ENCODE peak calls at places on chromosomes 4 and X, in four cellular contexts. O, B, I and A are unnamed samples.
A peak's percentile ranks its signal among the peaks of the same experiment; 100 is the strongest.

GRCh38 chr4:79578613-79579012 is 170.6 kb upstream of the GK2 start:
- DNase-seq in O (no peak), B (no peak), I (no peak), A (no peak)

GRCh38 chr4:73223258-73223651 is 35.3 kb downstream of the ANKRD17 start:
- DNase-seq in O (no peak), B (no peak), I (no peak), A (no peak)

GRCh38 chr4:151673913-151674520 is 86.8 kb downstream of the GATB start:
- DNase-seq in O (no peak), B (no peak), I (no peak), A (no peak)

GRCh38 chr4:98609946-98610345 is 48.5 kb downstream of the TSPAN5 start:
- DNase-seq in O (peak; percentile 45), B (no peak), I (no peak), A (peak; percentile 50)

GRCh38 chr4:77827343-77827742 is 8.2 kb upstream of the CNOT6L start:
- DNase-seq in O (no peak), B (no peak), I (no peak), A (no peak)

GRCh38 chr4:139658185-139658584 is 7.4 kb upstream of the MGST2 start:
- DNase-seq in O (no peak), B (no peak), I (peak; percentile 58), A (no peak)

GRCh38 chrX:69424910-69425309 is 79.2 kb upstream of the NALF2 start:
- DNase-seq in O (no peak), B (no peak), I (no peak), A (no peak)

GRCh38 chr4:63700569-63700968 is 708.7 kb downstream of the TECRL start:
- DNase-seq in O (no peak), B (no peak), I (peak; percentile 32), A (no peak)

GRCh38 chrX:152259150-152259549 is 120.8 kb upstream of the MAGEA10 start:
- DNase-seq in O (no peak), B (no peak), I (no peak), A (no peak)

GRCh38 chr4:125826801-125827200 is 512.0 kb downstream of the FAT4 start:
- DNase-seq in O (peak; percentile 19), B (no peak), I (no peak), A (no peak)

GRCh38 chr4:186676531-186677158 is 47.0 kb downstream of the FAT1 start:
- DNase-seq in O (peak; percentile 98), B (no peak), I (no peak), A (peak; percentile 75)

GRCh38 chr4:147057631-147057980 is 111.9 kb upstream of the TTC29 start:
- DNase-seq in O (peak; percentile 41), B (no peak), I (no peak), A (no peak)

GRCh38 chr4:138235419-138235952 is 6.7 kb downstream of the SLC7A11 start:
- DNase-seq in O (peak; percentile 97), B (no peak), I (no peak), A (peak; percentile 82)

GRCh38 chr4:112007361-112007760 is 137.9 kb upstream of the FAM241A start:
- DNase-seq in O (no peak), B (no peak), I (no peak), A (no peak)

GRCh38 chrX:96436105-96436504 is 248.5 kb upstream of the DIAPH2 start:
- DNase-seq in O (peak; percentile 69), B (no peak), I (no peak), A (no peak)

GRCh38 chrX:117538441-117539418 is 577.9 kb downstream of the KLHL13 start:
- DNase-seq in O (no peak), B (no peak), I (no peak), A (peak; percentile 3)

GRCh38 chr4:170875868-170876267 is 786.1 kb upstream of the AADAT start:
- DNase-seq in O (no peak), B (no peak), I (no peak), A (peak; percentile 29)

GRCh38 chrX:97284531-97284930 is 400.8 kb downstream of the RPA4 start:
- DNase-seq in O (no peak), B (no peak), I (no peak), A (no peak)

GRCh38 chr4:119690871-119691270 is 62.3 kb upstream of the PDE5A start:
- DNase-seq in O (no peak), B (no peak), I (no peak), A (peak; percentile 54)

GRCh38 chrX:39966186-39966585 is 131.6 kb downstream of the BCOR start:
- DNase-seq in O (peak; percentile 3), B (no peak), I (no peak), A (no peak)

GRCh38 chrX:39258331-39258730 is 457.1 kb downstream of the MID1IP1 start:
- DNase-seq in O (no peak), B (no peak), I (peak; percentile 29), A (peak; percentile 65)

GRCh38 chr4:30536231-30536630 is 183.9 kb upstream of the PCDH7 start:
- DNase-seq in O (peak; percentile 0), B (no peak), I (no peak), A (no peak)

GRCh38 chrX:107979534-107979933 is 2.6 kb downstream of the TEX13B start:
- DNase-seq in O (no peak), B (no peak), I (no peak), A (no peak)

GRCh38 chr4:125389713-125390112 is 75.0 kb downstream of the FAT4 start:
- DNase-seq in O (peak; percentile 96), B (no peak), I (no peak), A (peak; percentile 3)

GRCh38 chr4:142719854-142720541 is 126.1 kb downstream of the INPP4B start:
- DNase-seq in O (peak; percentile 21), B (no peak), I (no peak), A (peak; percentile 5)

GRCh38 chr4:134327274-134328122 is 125.9 kb upstream of the PABPC4L start:
- DNase-seq in O (no peak), B (no peak), I (no peak), A (no peak)

GRCh38 chrX:129540068-129540653 is at the start of gene OCRL:
- DNase-seq in O (peak; percentile 59), B (peak; percentile 72), I (peak; percentile 76), A (peak; percentile 75)

GRCh38 chr4:76341063-76341462 is 34.5 kb downstream of the STBD1 start:
- DNase-seq in O (peak; percentile 77), B (no peak), I (no peak), A (no peak)

GRCh38 chr4:70607454-70607853 is 15.4 kb downstream of the AMBN start:
- DNase-seq in O (no peak), B (no peak), I (no peak), A (no peak)

GRCh38 chrX:134191276-134191675 is 45.7 kb upstream of the CCDC160 start:
- DNase-seq in O (no peak), B (no peak), I (no peak), A (no peak)

GRCh38 chrX:85052207-85052606 is 48.5 kb downstream of the APOOL start:
- DNase-seq in O (peak; percentile 11), B (no peak), I (no peak), A (no peak)

GRCh38 chrX:129900054-129900453 is 5.9 kb upstream of the UTP14A start:
- DNase-seq in O (no peak), B (no peak), I (no peak), A (no peak)

GRCh38 chr4:174983128-174983750 is 65.1 kb downstream of the ADAM29 start:
- DNase-seq in O (no peak), B (no peak), I (no peak), A (no peak)

GRCh38 chr4:54277691-54278090 is 48.6 kb downstream of the PDGFRA start:
- DNase-seq in O (peak; percentile 92), B (no peak), I (no peak), A (no peak)

GRCh38 chrX:66163447-66163846 is 600 bp upstream of the HEPH start:
- DNase-seq in O (no peak), B (no peak), I (no peak), A (no peak)

DNA sequence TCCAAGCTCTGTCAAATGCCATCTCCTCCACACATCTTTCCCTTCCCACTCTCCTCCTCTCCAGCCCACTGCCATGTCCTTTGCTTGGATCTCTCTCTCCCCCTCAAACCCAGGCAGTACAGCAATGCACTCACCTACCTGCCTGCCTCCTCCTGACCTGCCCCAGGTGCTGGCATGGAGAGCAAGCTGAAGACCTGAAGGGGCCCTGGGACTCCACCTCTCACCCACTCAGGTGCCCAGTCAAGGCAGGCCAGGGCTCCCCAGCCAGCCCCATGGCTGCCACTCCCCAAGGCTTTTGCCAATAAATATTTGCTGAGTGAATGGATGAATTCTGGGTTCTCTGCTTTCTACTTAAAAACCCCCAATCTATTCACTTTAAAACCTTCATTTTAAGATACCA is 12.6 kb upstream of the PHKA2 start:
- DNase-seq in O (no peak), B (no peak), I (no peak), A (no peak)
- H2AK5ac ChIP-seq in O (peak overlapping the region; percentile 59), B (no peak overlapping the region), I (no peak overlapping the region), A (no peak overlapping the region)

GRCh38 chr4:61785766-61786165 is 585.6 kb downstream of the ADGRL3 start:
- DNase-seq in O (no peak), B (no peak), I (no peak), A (no peak)
- H3K4me2 ChIP-seq in O (no peak overlapping the region), B (no peak overlapping the region), I (no peak overlapping the region), A (no peak overlapping the region)

DNA sequence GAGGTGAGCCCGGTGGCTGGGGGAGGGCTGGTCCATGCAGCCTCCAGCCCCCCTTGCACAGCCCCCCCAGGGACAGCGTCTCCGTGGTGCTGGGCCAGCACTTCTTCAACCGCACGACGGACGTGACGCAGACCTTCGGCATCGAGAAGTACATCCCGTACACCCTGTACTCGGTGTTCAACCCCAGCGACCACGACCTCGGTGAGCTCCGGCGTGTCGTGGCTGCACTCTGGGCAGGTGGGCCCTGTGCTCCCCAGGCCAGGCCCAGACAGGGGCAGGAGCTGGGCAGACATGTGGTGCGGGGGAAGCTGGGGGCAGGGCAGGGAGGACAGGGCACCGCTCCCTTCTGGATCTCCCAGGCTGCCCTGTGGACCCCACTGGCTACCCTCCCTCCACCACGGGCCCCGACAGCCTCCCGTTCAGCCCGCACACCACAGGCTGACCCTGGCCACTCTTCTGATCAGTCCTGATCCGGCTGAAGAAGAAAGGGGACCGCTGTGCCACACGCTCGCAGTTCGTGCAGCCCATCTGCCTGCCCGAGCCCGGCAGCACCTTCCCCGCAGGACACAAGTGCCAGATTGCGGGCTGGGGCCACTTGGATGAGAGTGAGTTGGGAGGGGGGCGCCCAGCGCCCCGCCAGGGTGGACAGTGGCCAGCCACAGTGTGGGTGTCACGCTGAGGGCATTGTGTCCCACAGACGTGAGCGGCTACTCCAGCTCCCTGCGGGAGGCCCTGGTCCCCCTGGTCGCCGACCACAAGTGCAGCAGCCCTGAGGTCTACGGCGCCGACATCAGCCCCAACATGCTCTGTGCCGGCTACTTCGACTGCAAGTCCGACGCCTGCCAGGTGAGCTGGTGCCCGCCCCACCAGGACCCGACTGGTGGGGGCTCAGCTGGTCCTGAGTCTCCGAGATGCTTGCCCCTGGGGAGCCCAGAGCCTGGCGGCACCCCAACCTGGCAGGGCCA is 5.9 kb downstream of the HGFAC start:
- DNase-seq in O (no peak), B (no peak), I (no peak), A (no peak)
- H2AK5ac ChIP-seq in O (no peak overlapping the region), B (no peak overlapping the region), I (no peak overlapping the region), A (no peak overlapping the region)

GRCh38 chrX:20315140-20315539 is 48.4 kb upstream of the RPS6KA3 start:
- DNase-seq in O (no peak), B (no peak), I (no peak), A (no peak)
- H3K4me2 ChIP-seq in O (no peak overlapping the region), B (no peak overlapping the region), I (no peak overlapping the region), A (no peak overlapping the region)